ENCODE peak calls at places on chromosomes 16 and 17, in seven cellular contexts. G is ascending aorta, H is uterus, E is stomach, O is lung, L is neural progenitor cell, V is right cardiac atrium. K is an unnamed sample.

GRCh38 chr17:79160980-79161621 is 86.5 kb downstream of the ENGASE start:
- DNase-seq in E (no peak), L (no peak), H (no peak), O (no peak), V (no peak), G (no peak), K (no peak)

GRCh38 chr17:57478851-57479250 is 222.5 kb downstream of the MSI2 start:
- DNase-seq in O (no peak), H (no peak), V (no peak), L (no peak), E (no peak), G (no peak), K (no peak)

GRCh38 chr17:59786536-59787319 is 79.3 kb downstream of the VMP1 start:
- DNase-seq in V (no peak), E (peak; percentile 61), O (peak; percentile 85), H (peak; percentile 33), L (peak; percentile 15), G (peak; percentile 88), K (peak; percentile 94)

GRCh38 chr17:57293077-57293476 is 36.8 kb downstream of the MSI2 start:
- DNase-seq in O (no peak), V (no peak), E (no peak), G (no peak), H (no peak), L (no peak), K (peak; percentile 15)

GRCh38 chr17:45291170-45291805 is 25.5 kb downstream of the MAP3K14 start:
- DNase-seq in L (no peak), O (no peak), G (no peak), E (no peak), H (no peak), V (no peak), K (no peak)

GRCh38 chr16:49477250-49477895 is 103.8 kb downstream of the C16orf78 start:
- DNase-seq in G (no peak), L (no peak), V (no peak), O (no peak), H (no peak), E (no peak), K (no peak)

GRCh38 chr16:57023541-57024249 is 34.3 kb downstream of the NLRC5 start:
- DNase-seq in L (no peak), O (no peak), G (no peak), E (no peak), H (no peak), V (no peak), K (no peak)

GRCh38 chr17:62974788-62975586 is 9.0 kb downstream of the TANC2 start:
- DNase-seq in H (no peak), V (no peak), L (no peak), G (no peak), E (no peak), O (no peak), K (no peak)

GRCh38 chr16:83743720-83744119 is 64.1 kb upstream of the HSBP1 start:
- DNase-seq in E (no peak), G (peak; percentile 27), H (no peak), V (no peak), O (no peak), L (no peak), K (no peak)

GRCh38 chr17:17844500-17844899 is 7.7 kb upstream of the SREBF1 start:
- DNase-seq in H (no peak), O (no peak), G (no peak), V (no peak), L (no peak), E (no peak), K (no peak)

GRCh38 chr16:81237282-81237681 is 1.2 kb upstream of the BCO1 start:
- DNase-seq in H (peak; percentile 62), V (peak; percentile 75), G (no peak), L (no peak), E (peak; percentile 89), O (no peak), K (no peak)

GRCh38 chr17:10295728-10296343 is 77.0 kb downstream of the MYH13 start:
- DNase-seq in V (peak; percentile 71), E (no peak), L (peak; percentile 78), H (peak; percentile 68), G (no peak), O (peak; percentile 54), K (peak; percentile 9)

GRCh38 chr16:85916141-85916890 is 17.4 kb downstream of the IRF8 start:
- DNase-seq in E (peak; percentile 92), O (peak; percentile 89), G (no peak), L (no peak), V (peak; percentile 76), H (no peak), K (no peak)

GRCh38 chr16:30458561-30459394 is 13.1 kb upstream of the SEPHS2 start:
- DNase-seq in G (no peak), L (no peak), H (no peak), V (peak; percentile 65), O (peak; percentile 48), E (peak; percentile 52), K (no peak)

GRCh38 chr17:7583253-7584109 is at the start of gene MPDU1:
- DNase-seq in L (peak; percentile 98), G (peak; percentile 98), E (peak; percentile 96), V (peak; percentile 99), H (peak; percentile 98), O (peak; percentile 97), K (peak; percentile 98)

GRCh38 chr17:57121308-57122042 is 36.4 kb downstream of the AKAP1 start:
- DNase-seq in G (no peak), H (no peak), V (no peak), L (peak; percentile 74), O (no peak), E (peak; percentile 41), K (no peak)

GRCh38 chr16:72992142-72992601 is 55.8 kb downstream of the ZFHX3 start:
- DNase-seq in V (no peak), E (no peak), G (peak; percentile 55), O (no peak), H (no peak), L (peak; percentile 85), K (no peak)

GRCh38 chr17:72192409-72193192 is 71.8 kb downstream of the SOX9 start:
- DNase-seq in V (peak; percentile 84), G (peak; percentile 71), O (peak; percentile 38), E (no peak), L (no peak), H (no peak), K (no peak)

GRCh38 chr17:78173025-78173715 is 4.8 kb downstream of the SYNGR2 start:
- DNase-seq in O (no peak), L (no peak), V (no peak), G (no peak), E (no peak), H (no peak), K (no peak)

GRCh38 chr16:21684199-21684598 is 20.4 kb downstream of the OTOA start:
- DNase-seq in H (no peak), E (no peak), G (no peak), V (peak; percentile 43), O (no peak), L (peak; percentile 33), K (no peak)

GRCh38 chr16:5024632-5025031 is 9.1 kb downstream of the NAGPA start:
- DNase-seq in E (peak; percentile 73), V (no peak), O (no peak), L (peak; percentile 37), G (no peak), H (no peak), K (no peak)

GRCh38 chr17:58318065-58318481 is 10.5 kb downstream of the TSPOAP1 start:
- DNase-seq in V (no peak), H (peak; percentile 11), G (peak; percentile 51), L (no peak), O (no peak), E (no peak), K (no peak)

GRCh38 chr17:50070908-50071680 is 15.2 kb downstream of the ITGA3 start:
- DNase-seq in O (no peak), L (no peak), G (no peak), E (no peak), V (peak; percentile 37), H (no peak), K (no peak)

GRCh38 chr17:66357037-66357436 is 54.6 kb downstream of the PRKCA start:
- DNase-seq in H (no peak), O (no peak), G (no peak), L (no peak), V (no peak), E (no peak), K (no peak)

GRCh38 chr16:23836078-23836403 is 258 bp downstream of the PRKCB start:
- DNase-seq in O (no peak), L (no peak), V (no peak), H (no peak), E (no peak), G (no peak), K (peak; percentile 12)
- H3K27me3 ChIP-seq in O (peaks cover 5% of the 10 kb centered on the region), L (peaks cover 68% of the 10 kb centered on the region), V (peaks cover 4% of the 10 kb centered on the region), H (no peaks in the 10 kb centered on the region), E (peaks cover 31% of the 10 kb centered on the region), G (no peaks in the 10 kb centered on the region), K (peaks cover 23% of the 10 kb centered on the region)

DNA sequence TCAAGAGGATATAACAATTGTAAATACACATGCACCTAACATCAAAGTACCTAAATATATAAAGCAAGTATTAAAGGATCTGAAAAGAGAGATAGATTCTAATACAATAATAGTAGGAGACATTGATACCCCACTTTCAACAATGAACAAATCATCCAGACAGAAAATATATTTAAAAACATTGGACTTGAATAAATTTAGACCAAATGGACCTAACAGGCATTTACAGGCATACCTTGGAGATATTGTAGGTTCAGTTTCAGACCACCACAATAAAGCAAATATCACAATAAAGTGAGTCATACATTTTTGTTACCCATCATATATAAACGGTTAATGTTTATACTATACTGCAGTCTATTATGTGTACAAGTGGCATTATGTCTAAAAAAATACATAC is 104.0 kb downstream of the BRIP1 start:
- DNase-seq in O (no peak), L (no peak), G (no peak), V (no peak), E (no peak), H (no peak), K (no peak)
- H3K4me3 ChIP-seq in O (no peak overlapping the region), L (no peak overlapping the region), G (no peak overlapping the region), V (no peak overlapping the region), E (no peak overlapping the region), H (no peak overlapping the region), K (no peak overlapping the region)

GRCh38 chr16:69190598-69190997 is 3.6 kb downstream of the SNTB2 start:
- DNase-seq in O (no peak), V (no peak), L (no peak), G (no peak), E (no peak), H (no peak), K (no peak)
- H3K4me1 ChIP-seq in O (peaks cover 4% of the 10 kb centered on the region), V (peaks cover 4% of the 10 kb centered on the region), L (peaks cover 20% of the 10 kb centered on the region), G (peaks cover 37% of the 10 kb centered on the region), E (peaks cover 57% of the 10 kb centered on the region), H (peaks cover 8% of the 10 kb centered on the region), K (peaks cover 31% of the 10 kb centered on the region)

GRCh38 chr17:81804559-81805399 is 829 bp downstream of the GCGR start:
- DNase-seq in E (no peak), H (no peak), L (peak; percentile 46), G (no peak), O (no peak), V (peak; percentile 49), K (no peak)
- H3K27me3 ChIP-seq in E (peaks cover 84% of the 10 kb centered on the region), H (peaks cover 29% of the 10 kb centered on the region), L (peaks cover 100% of the 10 kb centered on the region), G (peaks cover 32% of the 10 kb centered on the region), O (peaks cover 6% of the 10 kb centered on the region), V (no peaks in the 10 kb centered on the region), K (peaks cover 83% of the 10 kb centered on the region)